ENCODE peak calls at places on chromosomes 2 and 18, in six cellular contexts. One of them, this sample, is unnamed.

GRCh38 chr2:54503192-54503591 is 47.1 kb downstream of the SPTBN1 start:
- DNase-seq in pancreas: no peak
- DNase-seq in mucosa of gallbladder: no peak
- DNase-seq in left ventricle myocardium inferior: no peak
- DNase-seq in effector memory CD8-positive, alpha-beta T cell: no peak
- DNase-seq in retina: peak; percentile 58
- DNase-seq in this sample: no peak

GRCh38 chr2:17327649-17328048 is 190.6 kb downstream of the RAD51AP2 start:
- DNase-seq in pancreas: no peak
- DNase-seq in mucosa of gallbladder: no peak
- DNase-seq in left ventricle myocardium inferior: no peak
- DNase-seq in effector memory CD8-positive, alpha-beta T cell: no peak
- DNase-seq in retina: no peak
- DNase-seq in this sample: no peak

GRCh38 chr2:106189325-106189724 is 4.8 kb downstream of the UXS1 start:
- DNase-seq in pancreas: no peak
- DNase-seq in mucosa of gallbladder: no peak
- DNase-seq in left ventricle myocardium inferior: no peak
- DNase-seq in effector memory CD8-positive, alpha-beta T cell: no peak
- DNase-seq in retina: no peak
- DNase-seq in this sample: peak; percentile 40

GRCh38 chr2:120748310-120748709 is 12.6 kb downstream of the GLI2 start:
- DNase-seq in pancreas: no peak
- DNase-seq in mucosa of gallbladder: no peak
- DNase-seq in left ventricle myocardium inferior: no peak
- DNase-seq in effector memory CD8-positive, alpha-beta T cell: no peak
- DNase-seq in retina: peak; percentile 38
- DNase-seq in this sample: no peak

GRCh38 chr2:197813093-197813787 is 8.8 kb downstream of the PLCL1 start:
- DNase-seq in pancreas: no peak
- DNase-seq in mucosa of gallbladder: no peak
- DNase-seq in left ventricle myocardium inferior: no peak
- DNase-seq in effector memory CD8-positive, alpha-beta T cell: no peak
- DNase-seq in retina: no peak
- DNase-seq in this sample: no peak

GRCh38 chr2:103292570-103293265 is 530.9 kb downstream of the TMEM182 start:
- DNase-seq in pancreas: no peak
- DNase-seq in mucosa of gallbladder: no peak
- DNase-seq in left ventricle myocardium inferior: no peak
- DNase-seq in effector memory CD8-positive, alpha-beta T cell: no peak
- DNase-seq in retina: no peak
- DNase-seq in this sample: no peak

GRCh38 chr2:239002960-239003932 is 155.4 kb downstream of the TWIST2 start:
- DNase-seq in pancreas: no peak
- DNase-seq in mucosa of gallbladder: peak; percentile 23
- DNase-seq in left ventricle myocardium inferior: no peak
- DNase-seq in effector memory CD8-positive, alpha-beta T cell: no peak
- DNase-seq in retina: no peak
- DNase-seq in this sample: no peak

GRCh38 chr2:172427990-172428840 is 829 bp downstream of the ITGA6 start:
- DNase-seq in pancreas: peak; percentile 83
- DNase-seq in mucosa of gallbladder: peak; percentile 38
- DNase-seq in left ventricle myocardium inferior: peak; percentile 48
- DNase-seq in effector memory CD8-positive, alpha-beta T cell: peak; percentile 17
- DNase-seq in retina: peak; percentile 73
- DNase-seq in this sample: peak; percentile 21

GRCh38 chr2:97673187-97673914 is 3.8 kb downstream of the C2orf92 start:
- DNase-seq in pancreas: no peak
- DNase-seq in mucosa of gallbladder: no peak
- DNase-seq in left ventricle myocardium inferior: no peak
- DNase-seq in effector memory CD8-positive, alpha-beta T cell: no peak
- DNase-seq in retina: no peak
- DNase-seq in this sample: no peak

GRCh38 chr2:38708900-38709321 is 42.2 kb downstream of the SRSF7 start:
- DNase-seq in pancreas: no peak
- DNase-seq in mucosa of gallbladder: no peak
- DNase-seq in left ventricle myocardium inferior: no peak
- DNase-seq in effector memory CD8-positive, alpha-beta T cell: no peak
- DNase-seq in retina: peak; percentile 16
- DNase-seq in this sample: no peak

GRCh38 chr2:234251326-234252271 is 201.1 kb downstream of the SPP2 start:
- DNase-seq in pancreas: no peak
- DNase-seq in mucosa of gallbladder: no peak
- DNase-seq in left ventricle myocardium inferior: no peak
- DNase-seq in effector memory CD8-positive, alpha-beta T cell: no peak
- DNase-seq in retina: no peak
- DNase-seq in this sample: no peak

GRCh38 chr2:237702439-237703397 is 75.3 kb downstream of the LRRFIP1 start:
- DNase-seq in pancreas: no peak
- DNase-seq in mucosa of gallbladder: no peak
- DNase-seq in left ventricle myocardium inferior: peak; percentile 61
- DNase-seq in effector memory CD8-positive, alpha-beta T cell: no peak
- DNase-seq in retina: peak; percentile 56
- DNase-seq in this sample: no peak

GRCh38 chr2:176188218-176188968 is at the start of gene HOXD1:
- DNase-seq in pancreas: peak; percentile 76
- DNase-seq in mucosa of gallbladder: no peak
- DNase-seq in left ventricle myocardium inferior: no peak
- DNase-seq in effector memory CD8-positive, alpha-beta T cell: no peak
- DNase-seq in retina: peak; percentile 54
- DNase-seq in this sample: no peak

GRCh38 chr2:71250945-71251344 is 24.0 kb upstream of the PAIP2B start:
- DNase-seq in pancreas: no peak
- DNase-seq in mucosa of gallbladder: no peak
- DNase-seq in left ventricle myocardium inferior: no peak
- DNase-seq in effector memory CD8-positive, alpha-beta T cell: no peak
- DNase-seq in retina: no peak
- DNase-seq in this sample: no peak

GRCh38 chr2:60446413-60447358 is 106.8 kb downstream of the BCL11A start:
- DNase-seq in pancreas: no peak
- DNase-seq in mucosa of gallbladder: no peak
- DNase-seq in left ventricle myocardium inferior: no peak
- DNase-seq in effector memory CD8-positive, alpha-beta T cell: no peak
- DNase-seq in retina: peak; percentile 66
- DNase-seq in this sample: no peak

GRCh38 chr18:38077219-38077618 is 511.6 kb upstream of the CELF4 start:
- DNase-seq in pancreas: no peak
- DNase-seq in mucosa of gallbladder: peak; percentile 10
- DNase-seq in left ventricle myocardium inferior: no peak
- DNase-seq in effector memory CD8-positive, alpha-beta T cell: no peak
- DNase-seq in retina: no peak
- DNase-seq in this sample: no peak

GRCh38 chr2:240133401-240133800 is 2.7 kb downstream of the COPS9 start:
- DNase-seq in pancreas: peak; percentile 21
- DNase-seq in mucosa of gallbladder: no peak
- DNase-seq in left ventricle myocardium inferior: no peak
- DNase-seq in effector memory CD8-positive, alpha-beta T cell: no peak
- DNase-seq in retina: no peak
- DNase-seq in this sample: no peak

This sample was measured in KG1.